ENCODE peak calls at places on chromosome 20, in seven cellular contexts. M is right lobe of liver, X is gastrocnemius medialis, N is AG09309, F is RWPE1, I is choroid plexus epithelial cell, Y is GM12865. T is an unnamed sample.

GRCh38 chr20:17874271-17875105 is 94.1 kb downstream of the SNX5 start:
- DNase-seq in X (no peak), F (no peak), N (no peak), Y (no peak), M (no peak), I (no peak), T (no peak)

GRCh38 chr20:17678886-17679285 is 3.2 kb downstream of the RRBP1 start:
- DNase-seq in Y (no peak), X (no peak), F (no peak), N (no peak), M (no peak), I (no peak), T (no peak)

GRCh38 chr20:36792422-36792821 is 18.9 kb upstream of the DSN1 start:
- DNase-seq in F (peak; percentile 76), M (no peak), N (peak; percentile 29), X (no peak), Y (peak; percentile 70), I (peak; percentile 73), T (peak; percentile 26)

GRCh38 chr20:55461519-55461918 is 543.8 kb downstream of the CBLN4 start:
- DNase-seq in F (no peak), X (no peak), I (no peak), M (no peak), N (no peak), Y (no peak), T (no peak)

GRCh38 chr20:32189691-32190607 is 17.6 kb downstream of the PLAGL2 start:
- DNase-seq in Y (no peak), X (no peak), I (peak; percentile 40), M (peak; percentile 42), F (no peak), N (no peak), T (peak; percentile 63)

GRCh38 chr20:17666491-17666890 is 15.6 kb downstream of the RRBP1 start:
- DNase-seq in Y (no peak), F (no peak), X (no peak), I (peak; percentile 70), M (no peak), N (no peak), T (no peak)

GRCh38 chr20:10282930-10283556 is 64.4 kb downstream of the SNAP25 start:
- DNase-seq in Y (no peak), X (no peak), N (peak; percentile 42), M (no peak), F (no peak), I (peak; percentile 52), T (no peak)

GRCh38 chr20:35820715-35821114 is 48.9 kb downstream of the PHF20 start:
- DNase-seq in X (peak; percentile 23), Y (no peak), N (no peak), F (peak; percentile 42), I (peak; percentile 62), M (no peak), T (no peak)

GRCh38 chr20:17541996-17542395 is 10.8 kb upstream of the BFSP1 start:
- DNase-seq in I (peak; percentile 87), N (no peak), M (peak; percentile 27), Y (no peak), X (no peak), F (no peak), T (no peak)

GRCh38 chr20:44038681-44039123 is 124.0 kb downstream of the TOX2 start:
- DNase-seq in I (no peak), M (no peak), N (no peak), X (no peak), Y (no peak), F (no peak), T (no peak)

GRCh38 chr20:7195704-7196103 is 428.2 kb downstream of the BMP2 start:
- DNase-seq in I (peak; percentile 99), F (peak; percentile 33), N (peak; percentile 67), M (no peak), X (peak; percentile 8), Y (no peak), T (no peak)

GRCh38 chr20:20083796-20084195 is 31.5 kb downstream of the CFAP61 start:
- DNase-seq in Y (peak; percentile 61), X (no peak), F (peak; percentile 41), M (no peak), I (peak; percentile 46), N (no peak), T (no peak)

GRCh38 chr20:17917832-17918618 is 50.6 kb downstream of the SNX5 start:
- DNase-seq in N (no peak), I (no peak), Y (no peak), F (no peak), X (no peak), M (no peak), T (no peak)

GRCh38 chr20:51512645-51513044 is 29.9 kb downstream of the NFATC2 start:
- DNase-seq in M (no peak), N (no peak), Y (peak; percentile 29), X (no peak), F (no peak), I (no peak), T (no peak)

GRCh38 chr20:13261460-13262301 is 40.6 kb downstream of the ISM1 start:
- DNase-seq in F (peak; percentile 54), M (peak; percentile 71), Y (peak; percentile 55), I (peak; percentile 76), X (no peak), N (no peak), T (peak; percentile 84)

GRCh38 chr20:7207186-7207585 is 439.7 kb downstream of the BMP2 start:
- DNase-seq in M (no peak), Y (no peak), I (peak; percentile 66), F (no peak), N (no peak), X (no peak), T (no peak)

GRCh38 chr20:41249371-41249770 is 68.2 kb downstream of the ZHX3 start:
- DNase-seq in X (peak; percentile 50), I (peak; percentile 96), M (peak; percentile 46), F (peak; percentile 92), N (peak; percentile 53), Y (peak; percentile 52), T (no peak)

GRCh38 chr20:16647875-16648597 is 74.8 kb upstream of the KIF16B start:
- DNase-seq in X (no peak), M (no peak), F (no peak), I (no peak), Y (no peak), N (no peak), T (no peak)

GRCh38 chr20:18039063-18039462 is 18.7 kb downstream of the OVOL2 start:
- DNase-seq in Y (no peak), F (no peak), N (no peak), X (no peak), I (no peak), M (no peak), T (no peak)

GRCh38 chr20:62201173-62202082 is 18.6 kb downstream of the MTG2 start:
- DNase-seq in Y (peak; percentile 74), M (no peak), X (no peak), F (no peak), N (no peak), I (no peak), T (no peak)

GRCh38 chr20:354298-354977 is 7.5 kb downstream of the NRSN2 start:
- DNase-seq in M (peak; percentile 65), Y (peak; percentile 86), X (peak; percentile 29), F (peak; percentile 86), N (no peak), I (peak; percentile 81), T (peak; percentile 83)

GRCh38 chr20:44703956-44704488 is 11.1 kb upstream of the CCN5 start:
- DNase-seq in Y (no peak), X (no peak), N (no peak), M (no peak), I (no peak), F (no peak), T (no peak)

GRCh38 chr20:272718-273117 is 15.2 kb downstream of the DEFB132 start:
- DNase-seq in N (no peak), F (no peak), Y (no peak), M (no peak), I (no peak), X (no peak), T (no peak)

DNA sequence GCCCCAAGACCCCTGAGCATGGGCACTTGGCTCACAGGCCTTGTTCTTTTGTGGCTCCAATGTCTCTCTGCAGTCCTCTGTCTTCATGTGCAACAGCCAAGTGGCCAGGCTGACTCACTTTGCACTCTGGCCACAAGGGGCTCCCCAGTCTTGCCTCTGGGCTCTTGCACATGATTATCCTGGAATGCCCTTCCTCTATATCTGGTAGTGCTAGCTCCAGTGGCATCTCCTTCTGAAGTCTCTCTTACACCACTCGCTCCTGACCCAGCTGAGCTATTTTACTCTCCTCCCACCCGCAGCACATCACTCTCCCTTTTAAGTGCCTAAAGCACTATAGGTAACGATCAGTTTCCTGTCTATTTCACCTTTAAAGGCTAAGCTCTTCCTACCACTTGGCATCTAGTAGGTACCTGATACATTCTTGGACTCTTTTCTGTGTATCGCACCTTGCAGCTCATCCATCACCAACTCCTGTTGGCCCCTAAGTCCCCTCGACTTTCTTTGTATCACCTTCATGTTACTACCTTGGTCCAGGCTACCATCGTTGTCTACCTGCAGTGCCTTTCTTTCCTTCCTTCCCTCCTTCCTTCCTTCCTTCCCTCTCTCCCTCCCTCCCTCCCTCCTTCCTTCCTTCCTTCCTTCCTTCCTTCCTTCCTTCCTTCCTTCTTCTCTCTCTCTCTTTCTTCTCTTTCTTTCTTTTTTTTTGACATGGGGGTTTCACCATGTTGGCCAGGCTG is 211.9 kb upstream of the RNF24 start:
- DNase-seq in Y (peak; percentile 14), M (no peak), N (peak; percentile 55), I (peak; percentile 76), F (peak; percentile 31), X (no peak), T (peak; percentile 17)
- TF ChIP-seq CTCF in Y (peak; percentile 42), M (no peak), N (peak; percentile 69), I (peak; percentile 64), F (no peak), X (no peak), T (no peak)

GRCh38 chr20:33666293-33667244 is at the start of gene ACTL10:
- DNase-seq in N (peak; percentile 91), I (peak; percentile 99), Y (peak; percentile 98), F (peak; percentile 99), X (peak; percentile 85), M (peak; percentile 97), T (peak; percentile 93)
- TF ChIP-seq CTCF in N (peak; percentile 51), I (peak; percentile 63), Y (no peak), F (peak; percentile 45), X (peak; percentile 26), M (peak; percentile 12), T (no peak)

GRCh38 chr20:60365063-60365640 is 406.9 kb downstream of the CDH26 start:
- DNase-seq in X (no peak), F (no peak), Y (no peak), N (no peak), I (no peak), M (no peak), T (no peak)
- TF ChIP-seq CTCF in X (no peak), F (no peak), Y (no peak), N (peak; percentile 36), I (no peak), M (no peak), T (no peak)

DNA sequence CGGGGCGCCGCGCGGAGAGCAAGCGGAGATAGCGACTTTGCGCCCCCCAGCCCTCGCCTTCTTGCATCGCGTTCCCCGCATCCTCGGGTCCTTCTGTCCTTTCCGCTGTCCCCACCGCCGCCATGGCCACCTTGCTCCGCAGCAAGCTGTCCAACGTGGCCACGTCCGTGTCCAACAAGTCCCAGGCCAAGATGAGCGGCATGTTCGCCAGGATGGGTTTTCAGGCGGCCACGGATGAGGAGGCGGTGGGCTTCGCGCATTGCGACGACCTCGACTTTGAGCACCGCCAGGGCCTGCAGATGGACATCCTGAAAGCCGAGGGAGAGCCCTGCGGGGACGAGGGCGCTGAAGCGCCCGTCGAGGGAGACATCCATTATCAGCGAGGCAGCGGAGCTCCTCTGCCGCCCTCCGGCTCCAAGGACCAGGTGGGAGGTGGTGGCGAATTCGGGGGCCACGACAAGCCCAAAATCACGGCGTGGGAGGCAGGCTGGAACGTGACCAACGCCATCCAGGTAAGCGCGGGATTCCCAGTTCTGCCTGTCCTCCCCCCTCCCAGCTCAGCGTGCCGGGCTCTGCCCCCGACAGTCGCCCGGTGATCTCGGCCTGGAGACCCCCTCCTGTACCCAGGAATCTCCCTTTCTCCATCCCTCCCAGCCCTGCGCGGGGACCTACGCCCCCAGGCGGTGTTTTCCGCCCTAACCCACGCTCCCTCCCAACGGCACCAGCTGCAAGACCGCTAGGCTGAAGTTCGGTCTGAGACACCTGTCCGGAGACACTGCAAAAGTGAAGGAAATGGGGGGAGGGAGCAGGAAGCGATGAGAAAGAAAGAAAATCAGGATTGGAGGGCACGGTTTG is 544 bp downstream of the SLC32A1 start:
- DNase-seq in F (no peak), M (no peak), X (no peak), N (no peak), I (no peak), Y (no peak), T (no peak)
- TF ChIP-seq CTCF in F (no peak), M (no peak), X (no peak), N (no peak), I (no peak), Y (no peak), T (no peak)

T was measured in activated CD8-positive, alpha-beta T cell treated with anti-CD3 and anti-CD28 coated beads for 36 hours.